ENCODE peak calls at places on chromosomes 16 and 17, in ten cellular contexts. M is fibroblast of mammary gland; N is CD8-positive, alpha-beta T cell; A is HFFc6; D is Caco-2; I is Calu3; Y is MCF 10A; Q is astrocyte of the spinal cord; C is heart right ventricle; P is transverse colon. R is an unnamed sample.
A peak's percentile ranks its signal among the peaks of the same experiment; 100 is the strongest.

GRCh38 chr16:12439443-12440232 is 364.0 kb downstream of the CPPED1 start:
- DNase-seq in C (no peak), Y (no peak), N (no peak), P (no peak), Q (no peak), M (no peak), D (no peak), I (no peak), A (no peak), R (no peak)

GRCh38 chr17:15384142-15384803 is 42.9 kb upstream of the TEKT3 start:
- DNase-seq in M (peak; percentile 39), Q (no peak), C (peak; percentile 42), P (peak; percentile 28), N (no peak), D (no peak), A (no peak), I (no peak), Y (peak; percentile 11), R (no peak)

GRCh38 chr16:75319513-75320401 is 68.3 kb upstream of the BCAR1 start:
- DNase-seq in N (no peak), Q (peak; percentile 97), Y (peak; percentile 29), I (no peak), M (peak; percentile 92), D (no peak), A (peak; percentile 88), P (no peak), C (no peak), R (peak; percentile 64)

GRCh38 chr17:17691468-17692263 is 10.4 kb downstream of the RAI1 start:
- DNase-seq in M (no peak), D (no peak), C (peak; percentile 44), N (no peak), Y (no peak), P (no peak), I (no peak), Q (no peak), A (no peak), R (peak; percentile 71)

GRCh38 chr17:15398291-15398690 is 56.9 kb upstream of the TEKT3 start:
- DNase-seq in Q (peak; percentile 66), A (peak; percentile 60), D (no peak), C (no peak), N (no peak), Y (peak; percentile 71), P (no peak), M (peak; percentile 66), I (no peak), R (no peak)

GRCh38 chr17:35788504-35788998 is 6.9 kb downstream of the MMP28 start:
- DNase-seq in M (peak; percentile 96), D (no peak), A (peak; percentile 89), N (no peak), Y (peak; percentile 95), C (no peak), I (no peak), P (no peak), Q (peak; percentile 89), R (no peak)

GRCh38 chr17:2595200-2595599 is 1.7 kb downstream of the PAFAH1B1 start:
- DNase-seq in M (no peak), Q (no peak), C (no peak), P (no peak), A (no peak), Y (no peak), D (no peak), I (no peak), N (no peak), R (no peak)

GRCh38 chr17:80819422-80820164 is 172.0 kb upstream of the CHMP6 start:
- DNase-seq in N (no peak), A (no peak), I (no peak), Y (no peak), Q (no peak), P (peak; percentile 5), C (no peak), M (no peak), D (no peak), R (no peak)

GRCh38 chr16:49292413-49292812 is 10.8 kb upstream of the CBLN1 start:
- DNase-seq in Y (no peak), I (no peak), C (no peak), A (no peak), N (no peak), M (no peak), P (no peak), D (no peak), Q (no peak), R (no peak)

GRCh38 chr17:12745481-12745880 is 43.8 kb upstream of the ARHGAP44 start:
- DNase-seq in C (no peak), M (no peak), A (no peak), N (no peak), I (no peak), Q (no peak), P (no peak), D (no peak), Y (no peak), R (no peak)

GRCh38 chr17:47315451-47316266 is 8.1 kb upstream of the EFCAB13 start:
- DNase-seq in C (peak; percentile 33), M (peak; percentile 96), P (peak; percentile 33), I (peak; percentile 56), Q (peak; percentile 92), N (no peak), A (peak; percentile 82), Y (peak; percentile 83), D (peak; percentile 57), R (peak; percentile 64)

GRCh38 chr16:67531247-67531646 is 2.6 kb downstream of the RIPOR1 start:
- DNase-seq in Y (no peak), C (peak; percentile 45), Q (no peak), N (no peak), I (no peak), D (no peak), P (no peak), M (no peak), A (no peak), R (no peak)

GRCh38 chr16:1765826-1766225 is 5.5 kb downstream of the NME3 start:
- DNase-seq in M (no peak), Y (no peak), A (no peak), P (no peak), I (no peak), D (no peak), C (no peak), Q (no peak), N (no peak), R (no peak)

GRCh38 chr17:28612936-28613872 is 781 bp downstream of the RSKR start:
- DNase-seq in Y (peak; percentile 42), D (peak; percentile 66), N (peak; percentile 56), C (peak; percentile 37), P (peak; percentile 21), Q (peak; percentile 38), A (no peak), I (peak; percentile 46), M (peak; percentile 30), R (peak; percentile 54)

GRCh38 chr17:83083368-83084201 is 4.2 kb downstream of the METRNL start:
- DNase-seq in Y (peak; percentile 18), C (no peak), Q (peak; percentile 98), M (peak; percentile 99), D (peak; percentile 77), N (peak; percentile 70), I (peak; percentile 53), P (no peak), A (peak; percentile 99), R (no peak)

GRCh38 chr17:79045830-79046500 is 22.0 kb downstream of the C1QTNF1 start:
- DNase-seq in Q (peak; percentile 68), A (peak; percentile 50), Y (peak; percentile 75), D (peak; percentile 85), N (peak; percentile 72), P (peak; percentile 74), C (peak; percentile 72), I (peak; percentile 84), M (peak; percentile 73), R (peak; percentile 89)

DNA sequence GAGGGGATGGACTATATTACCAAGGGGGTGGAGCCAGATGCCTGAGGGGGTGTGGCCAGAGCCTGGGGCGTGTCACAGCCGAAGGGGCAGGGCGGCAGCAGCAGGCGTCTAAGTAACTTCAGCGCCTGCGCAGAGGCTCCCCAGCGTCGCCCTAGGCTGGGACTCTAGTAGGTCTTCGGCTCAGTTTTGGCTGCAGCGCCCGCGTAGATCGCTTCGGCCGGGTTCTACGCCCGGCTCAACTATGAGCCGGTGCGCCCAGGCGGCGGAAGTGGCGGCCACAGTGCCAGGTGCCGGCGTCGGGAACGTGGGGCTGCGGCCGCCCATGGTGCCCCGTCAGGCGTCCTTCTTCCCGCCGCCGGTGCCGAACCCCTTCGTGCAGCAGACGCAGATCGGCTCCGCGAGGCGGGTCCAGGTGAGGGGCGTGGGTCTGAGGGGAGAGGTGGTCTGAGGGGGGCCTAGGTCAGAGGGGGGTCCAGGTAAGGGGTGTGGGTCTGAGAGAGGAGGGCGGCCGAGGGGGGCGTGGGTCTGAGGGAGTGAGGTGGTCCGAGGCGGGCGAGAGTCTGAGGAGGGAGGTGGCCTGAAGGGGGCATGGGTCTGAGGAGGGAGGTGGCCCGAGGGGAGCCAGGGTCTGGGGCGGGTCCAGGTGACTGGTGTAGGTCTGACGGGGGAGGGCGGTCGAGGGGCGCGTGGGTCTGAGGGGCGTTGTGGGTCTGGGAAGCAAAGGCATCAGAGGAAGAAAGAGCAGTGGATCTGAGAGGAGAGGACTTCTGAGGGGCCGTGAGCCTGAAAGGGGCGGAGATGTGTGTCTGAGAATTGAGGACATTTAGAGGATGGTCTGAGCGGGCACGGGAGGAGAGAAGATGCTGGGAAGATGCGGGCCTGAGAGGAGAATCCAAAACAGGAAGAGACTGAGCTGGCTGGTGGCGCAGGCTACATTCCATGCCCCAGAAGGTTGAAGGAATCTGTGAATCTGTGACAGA is at the start of gene LPCAT2:
- DNase-seq in Q (peak; percentile 88), Y (peak; percentile 82), A (peak; percentile 81), N (no peak), D (peak; percentile 93), C (peak; percentile 85), I (peak; percentile 69), P (peak; percentile 86), M (peak; percentile 72), R (peak; percentile 50)
- TF ChIP-seq CTCF in Q (peak; percentile 22), Y (no peak), A (peak; percentile 20), N (no peak), D (peak; percentile 3), C (no peak), I (no peak), P (no peak), M (no peak), R (no peak)

GRCh38 chr17:19281161-19281560 is 44.0 kb downstream of the EPN2 start:
- DNase-seq in Y (peak; percentile 56), I (no peak), A (no peak), M (peak; percentile 41), N (no peak), D (no peak), C (no peak), P (no peak), Q (no peak), R (no peak)
- TF ChIP-seq CTCF in Y (no peak), I (no peak), A (no peak), M (no peak), N (no peak), D (no peak), C (no peak), P (no peak), Q (no peak), R (no peak)

GRCh38 chr17:46193246-46193625 is at the start of gene KANSL1:
- DNase-seq in A (peak; percentile 82), D (peak; percentile 90), I (peak; percentile 96), N (peak; percentile 88), Y (peak; percentile 94), M (peak; percentile 81), P (peak; percentile 89), Q (peak; percentile 88), C (peak; percentile 92), R (peak; percentile 95)
- TF ChIP-seq CTCF in A (peak; percentile 57), D (peak; percentile 26), I (peak; percentile 64), N (no peak), Y (peak; percentile 30), M (no peak), P (peak; percentile 37), Q (peak; percentile 56), C (peak; percentile 88), R (peak; percentile 87)

GRCh38 chr17:40069751-40070643 is 7.2 kb downstream of the THRA start:
- DNase-seq in N (peak; percentile 73), I (peak; percentile 85), D (no peak), Q (peak; percentile 52), M (peak; percentile 54), C (peak; percentile 69), Y (peak; percentile 82), A (peak; percentile 43), P (peak; percentile 75), R (no peak)
- TF ChIP-seq CTCF in N (peak; percentile 34), I (no peak), D (no peak), Q (peak; percentile 34), M (peak; percentile 44), C (no peak), Y (peak; percentile 34), A (peak; percentile 69), P (peak; percentile 39), R (no peak)

R was measured in GM13976.